ENCODE peak calls at places on chromosomes 12 and 14, in four cellular contexts. One of them, this sample, is unnamed. For H3K4me1, the result is how much of the 10 kb centered on the place peaks cover.

GRCh38 chr14:92748259-92749016 is at the start of gene LGMN:
- DNase-seq in H1: peak
- DNase-seq in HCT116: peak
- DNase-seq in HepG2: peak
- DNase-seq in this sample: no peak

GRCh38 chr12:9673404-9674225 is 4.1 kb downstream of the CLEC2D start:
- DNase-seq in H1: no peak
- DNase-seq in HCT116: peak
- DNase-seq in HepG2: peak
- DNase-seq in this sample: no peak

GRCh38 chr14:64491637-64492036 is 12.0 kb downstream of the ZBTB25 start:
- DNase-seq in H1: no peak
- DNase-seq in HCT116: no peak
- DNase-seq in HepG2: no peak
- DNase-seq in this sample: no peak

GRCh38 chr12:132953771-132954170 is 2.3 kb downstream of the ZNF605 start:
- DNase-seq in HCT116: no peak
- DNase-seq in HepG2: no peak
- DNase-seq in H1: no peak
- DNase-seq in this sample: no peak

GRCh38 chr14:100149789-100150611 is 9.4 kb downstream of the DEGS2 start:
- DNase-seq in HepG2: no peak
- DNase-seq in H1: no peak
- DNase-seq in HCT116: no peak
- DNase-seq in this sample: no peak

GRCh38 chr12:121264135-121264534 is 32.4 kb downstream of the CAMKK2 start:
- DNase-seq in HepG2: no peak
- DNase-seq in H1: no peak
- DNase-seq in HCT116: no peak
- DNase-seq in this sample: no peak

GRCh38 chr14:71751264-71751663 is 181.0 kb upstream of the RGS6 start:
- DNase-seq in HepG2: no peak
- DNase-seq in HCT116: no peak
- DNase-seq in H1: no peak
- DNase-seq in this sample: no peak

GRCh38 chr14:61460853-61461611 is 139.7 kb downstream of the PRKCH start:
- DNase-seq in HepG2: peak
- DNase-seq in H1: peak
- DNase-seq in HCT116: no peak
- DNase-seq in this sample: no peak

GRCh38 chr12:105083551-105084105 is 630 bp downstream of the ALDH1L2 start:
- DNase-seq in HCT116: no peak
- DNase-seq in H1: peak
- DNase-seq in HepG2: no peak
- DNase-seq in this sample: no peak

GRCh38 chr12:109949089-109949488 is 47.1 kb downstream of the GIT2 start:
- DNase-seq in HepG2: peak
- DNase-seq in HCT116: no peak
- DNase-seq in H1: no peak
- DNase-seq in this sample: no peak

GRCh38 chr12:82596484-82596883 is 90.2 kb upstream of the TMTC2 start:
- DNase-seq in H1: no peak
- DNase-seq in HepG2: no peak
- DNase-seq in HCT116: no peak
- DNase-seq in this sample: no peak

GRCh38 chr12:71312767-71313375 is 126.7 kb upstream of the LGR5 start:
- DNase-seq in H1: no peak
- DNase-seq in HCT116: peak
- DNase-seq in HepG2: no peak
- DNase-seq in this sample: no peak

GRCh38 chr12:58639323-58639934 is 280.9 kb downstream of the LRIG3 start:
- DNase-seq in HCT116: no peak
- DNase-seq in HepG2: no peak
- DNase-seq in H1: no peak
- DNase-seq in this sample: no peak

GRCh38 chr12:88993655-88994054 is 358.6 kb downstream of the DUSP6 start:
- DNase-seq in HCT116: peak
- DNase-seq in HepG2: peak
- DNase-seq in H1: no peak
- DNase-seq in this sample: no peak

GRCh38 chr14:102781063-102781462 is 3.8 kb downstream of the TRAF3 start:
- DNase-seq in H1: no peak
- DNase-seq in HepG2: no peak
- DNase-seq in HCT116: no peak
- DNase-seq in this sample: no peak

GRCh38 chr12:109770861-109771670 is 57.4 kb downstream of the FAM222A start:
- DNase-seq in HepG2: no peak
- DNase-seq in HCT116: no peak
- DNase-seq in H1: no peak
- DNase-seq in this sample: no peak

GRCh38 chr14:64645220-64645891 is 58.9 kb upstream of the PLEKHG3 start:
- DNase-seq in H1: no peak
- DNase-seq in HCT116: no peak
- DNase-seq in HepG2: peak
- DNase-seq in this sample: no peak

GRCh38 chr12:12051668-12052067 is 19.1 kb upstream of the BCL2L14 start:
- DNase-seq in H1: no peak
- DNase-seq in HCT116: no peak
- DNase-seq in HepG2: no peak
- DNase-seq in this sample: no peak

GRCh38 chr12:102356690-102357089 is 123.7 kb downstream of the IGF1 start:
- DNase-seq in H1: no peak
- DNase-seq in HepG2: no peak
- DNase-seq in HCT116: no peak
- DNase-seq in this sample: no peak

GRCh38 chr12:105939181-105939721 is 199.5 kb downstream of the NUAK1 start:
- DNase-seq in HepG2: no peak
- DNase-seq in HCT116: no peak
- DNase-seq in H1: no peak
- DNase-seq in this sample: no peak

GRCh38 chr14:77195766-77196165 is 14.2 kb downstream of the TMEM63C start:
- DNase-seq in H1: no peak
- DNase-seq in HepG2: no peak
- DNase-seq in HCT116: no peak
- DNase-seq in this sample: no peak

GRCh38 chr14:82999802-83000201 is 1466.1 kb upstream of the SEL1L start:
- DNase-seq in HCT116: no peak
- DNase-seq in HepG2: no peak
- DNase-seq in H1: no peak
- DNase-seq in this sample: no peak

GRCh38 chr12:93839076-93839475 is 161.9 kb downstream of the CRADD start:
- DNase-seq in H1: no peak
- DNase-seq in HepG2: no peak
- DNase-seq in HCT116: no peak
- DNase-seq in this sample: no peak

GRCh38 chr12:32115404-32116104 is 8.9 kb downstream of the BICD1 start:
- DNase-seq in HepG2: no peak
- DNase-seq in H1: no peak
- DNase-seq in HCT116: peak
- DNase-seq in this sample: no peak

GRCh38 chr12:96862326-96862725 is 44.7 kb upstream of the NEDD1 start:
- DNase-seq in H1: no peak
- DNase-seq in HepG2: no peak
- DNase-seq in HCT116: no peak
- DNase-seq in this sample: no peak

GRCh38 chr14:105881021-105881930 is 354.9 kb downstream of the TMEM121 start:
- DNase-seq in HepG2: no peak
- DNase-seq in HCT116: no peak
- DNase-seq in H1: no peak
- DNase-seq in this sample: no peak

GRCh38 chr12:49974677-49975369 is 2.1 kb downstream of the AQP6 start:
- DNase-seq in H1: no peak
- DNase-seq in HepG2: no peak
- DNase-seq in HCT116: no peak
- DNase-seq in this sample: no peak

GRCh38 chr12:5546616-5547015 is 114.7 kb downstream of the NTF3 start:
- DNase-seq in HCT116: no peak
- DNase-seq in H1: no peak
- DNase-seq in HepG2: no peak
- DNase-seq in this sample: no peak

GRCh38 chr14:100147691-100148464 is 11.6 kb downstream of the DEGS2 start:
- DNase-seq in H1: no peak
- DNase-seq in HCT116: no peak
- DNase-seq in HepG2: no peak
- DNase-seq in this sample: no peak

GRCh38 chr12:28121899-28122655 is 68.2 kb upstream of the CCDC91 start:
- DNase-seq in HepG2: no peak
- DNase-seq in HCT116: no peak
- DNase-seq in H1: no peak
- DNase-seq in this sample: no peak

GRCh38 chr14:67583711-67584644 is 16.1 kb downstream of the PIGH start:
- DNase-seq in H1: no peak
- DNase-seq in HepG2: peak
- DNase-seq in HCT116: peak
- DNase-seq in this sample: no peak

GRCh38 chr12:65832217-65832616 is 7.9 kb downstream of the HMGA2 start:
- DNase-seq in HCT116: no peak
- DNase-seq in H1: no peak
- DNase-seq in HepG2: no peak
- DNase-seq in this sample: no peak

GRCh38 chr14:50062438-50063039 is 53.8 kb downstream of the VCPKMT start:
- DNase-seq in HCT116: peak
- DNase-seq in HepG2: peak
- DNase-seq in H1: no peak
- DNase-seq in this sample: peak

GRCh38 chr14:64943556-64943955 is 1.0 kb upstream of the GPX2 start:
- DNase-seq in HepG2: no peak
- DNase-seq in H1: no peak
- DNase-seq in HCT116: no peak
- DNase-seq in this sample: no peak

GRCh38 chr12:130202201-130202600 is 39.9 kb downstream of the FZD10 start:
- DNase-seq in HepG2: no peak
- DNase-seq in H1: no peak
- DNase-seq in HCT116: no peak
- DNase-seq in this sample: no peak

GRCh38 chr12:3753549-3754284 is 808 bp upstream of the CRACR2A start:
- DNase-seq in HCT116: no peak
- DNase-seq in HepG2: no peak
- DNase-seq in H1: peak
- DNase-seq in this sample: no peak

DNA sequence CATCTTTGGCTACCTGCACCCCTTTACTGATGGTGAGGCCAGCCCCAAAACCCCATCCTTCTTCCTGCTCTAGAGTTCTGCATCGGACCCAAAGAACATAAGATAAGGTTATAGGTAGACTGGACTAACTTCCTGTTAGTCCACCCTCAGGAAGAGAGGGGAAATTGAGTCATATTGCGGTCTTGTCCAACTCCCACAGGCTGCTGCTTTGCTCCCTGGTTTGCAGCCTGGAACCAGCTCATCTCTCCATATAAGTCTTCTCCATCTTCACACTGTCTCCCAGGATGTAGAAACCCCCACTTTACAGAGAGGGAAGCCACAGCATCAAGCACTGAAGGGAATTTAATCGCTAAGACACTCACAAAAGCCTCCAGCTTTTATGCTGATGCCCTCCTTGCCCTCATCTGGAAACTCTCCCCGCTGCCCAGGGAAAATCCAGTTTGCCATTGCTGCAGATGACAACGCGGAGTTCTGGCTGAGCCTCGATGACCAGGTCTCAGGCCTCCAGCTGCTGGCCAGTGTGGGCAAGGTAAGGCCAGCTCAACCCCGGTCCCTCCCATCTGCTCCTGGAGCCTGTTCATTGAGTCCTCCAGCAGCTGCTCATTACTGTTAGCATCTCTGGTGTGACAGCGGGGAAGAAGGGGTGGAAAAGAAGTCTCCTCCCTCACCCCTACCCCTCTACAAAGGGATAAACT is 85.3 kb downstream of the B4GALNT3 start:
- DNase-seq in H1: no peak
- DNase-seq in HepG2: no peak
- DNase-seq in HCT116: no peak
- DNase-seq in this sample: no peak
- H3K4me1 ChIP-seq in H1: under half
- H3K4me1 ChIP-seq in HepG2: under half
- H3K4me1 ChIP-seq in HCT116: under half
- H3K4me1 ChIP-seq in this sample: under half

GRCh38 chr12:63083046-63083445 is 68.0 kb downstream of the AVPR1A start:
- DNase-seq in HepG2: peak
- DNase-seq in HCT116: no peak
- DNase-seq in H1: no peak
- DNase-seq in this sample: no peak
- TF ChIP-seq MAX in HepG2: no peak
- TF ChIP-seq MAX in HCT116: no peak
- TF ChIP-seq MAX in H1: no peak
- TF ChIP-seq MAX in this sample: no peak

GRCh38 chr12:68565391-68565903 is 45.3 kb upstream of the RAP1B start:
- DNase-seq in HCT116: no peak
- DNase-seq in HepG2: no peak
- DNase-seq in H1: no peak
- DNase-seq in this sample: no peak

GRCh38 chr12:68572650-68573049 is 38.0 kb upstream of the RAP1B start:
- DNase-seq in HepG2: no peak
- DNase-seq in H1: no peak
- DNase-seq in HCT116: peak
- DNase-seq in this sample: no peak

GRCh38 chr12:68564166-68564565 is 46.5 kb upstream of the RAP1B start:
- DNase-seq in HepG2: no peak
- DNase-seq in HCT116: no peak
- DNase-seq in H1: no peak
- DNase-seq in this sample: no peak

GRCh38 chr12:68568878-68569569 is 41.7 kb upstream of the RAP1B start:
- DNase-seq in HepG2: no peak
- DNase-seq in H1: no peak
- DNase-seq in HCT116: no peak
- DNase-seq in this sample: no peak
- TF ChIP-seq ZNF274 in HepG2: no peak
- TF ChIP-seq ZNF274 in H1: no peak
- TF ChIP-seq ZNF274 in HCT116: no peak
- TF ChIP-seq ZNF274 in this sample: no peak

DNA sequence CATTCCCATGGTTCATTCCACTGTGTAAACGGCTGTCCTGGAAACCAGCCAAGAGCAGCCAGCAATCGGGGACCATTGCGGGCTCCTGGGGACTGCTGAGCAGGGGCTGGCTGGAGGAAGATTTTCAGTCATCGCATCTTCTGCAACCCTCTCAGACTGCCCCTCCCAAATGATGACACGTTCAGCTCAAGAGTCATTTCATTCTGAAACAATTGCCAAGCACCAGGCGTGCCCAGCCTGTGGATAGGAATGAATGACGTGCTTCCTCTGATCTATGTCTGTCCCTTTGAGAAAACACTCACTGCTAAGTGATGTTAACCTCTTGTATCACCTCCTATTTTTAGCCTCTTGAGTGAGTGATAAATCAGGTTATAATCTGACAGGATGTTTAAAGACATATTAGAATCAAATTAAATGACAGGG is 62.0 kb downstream of the NDUFA12 start:
- DNase-seq in HCT116: no peak
- DNase-seq in HepG2: no peak
- DNase-seq in H1: no peak
- DNase-seq in this sample: no peak
- H3K4me1 ChIP-seq in HCT116: under half
- H3K4me1 ChIP-seq in HepG2: half or more
- H3K4me1 ChIP-seq in H1: under half
- H3K4me1 ChIP-seq in this sample: under half